ENCODE peak calls at places on chromosomes 2 and 18, in seven cellular contexts. Z is NCI-H510A treated with DMSO at 0.1 percent for 48 hours; P is NCI-H1105 treated with DMSO at 0.1 percent for 48 hours; A is stimulated activated CD4-positive, alpha-beta T cell treated with anti-CD3 and anti-CD28 coated beads, Interleukin-2, amount 100 ng/mL, for 48 hours; I is T-helper 1 cell; R is endothelial cell; C is NCI-H146. J is an unnamed sample.
A peak's percentile ranks its signal among the peaks of the same experiment; 100 is the strongest.

GRCh38 chr2:23636412-23636811 is 251.4 kb downstream of the KLHL29 start:
- DNase-seq in Z (no peak), P (no peak), A (no peak), I (no peak), R (peak; percentile 18), C (no peak), J (no peak)

GRCh38 chr2:16507655-16508054 is 158.0 kb downstream of the CYRIA start:
- DNase-seq in Z (no peak), P (no peak), A (no peak), I (no peak), R (no peak), C (no peak), J (no peak)

GRCh38 chr18:25896178-25896780 is 194.1 kb downstream of the SS18 start:
- DNase-seq in Z (peak; percentile 30), P (peak; percentile 39), A (peak; percentile 15), I (peak; percentile 1), R (peak; percentile 47), C (peak; percentile 14), J (peak; percentile 17)

GRCh38 chr2:127665267-127665893 is 9.9 kb downstream of the LIMS2 start:
- DNase-seq in Z (no peak), P (no peak), A (no peak), I (no peak), R (no peak), C (no peak), J (no peak)

GRCh38 chr2:44167908-44168683 is 579 bp upstream of the PPM1B start:
- DNase-seq in Z (peak; percentile 99), P (peak; percentile 100), A (peak; percentile 93), I (peak; percentile 98), R (peak; percentile 89), C (peak; percentile 100), J (peak; percentile 99)

GRCh38 chr2:215171151-215171550 is 32.7 kb upstream of the ABCA12 start:
- DNase-seq in Z (no peak), P (no peak), A (no peak), I (no peak), R (no peak), C (no peak), J (no peak)

GRCh38 chr2:195009202-195009601 is 647.8 kb upstream of the SLC39A10 start:
- DNase-seq in Z (no peak), P (no peak), A (no peak), I (no peak), R (no peak), C (no peak), J (no peak)

GRCh38 chr2:39736593-39736992 is 42.5 kb downstream of the THUMPD2 start:
- DNase-seq in Z (no peak), P (no peak), A (no peak), I (no peak), R (no peak), C (no peak), J (peak; percentile 69)

GRCh38 chr2:234998404-234999211 is 46.8 kb downstream of the SH3BP4 start:
- DNase-seq in Z (peak; percentile 63), P (no peak), A (no peak), I (no peak), R (no peak), C (no peak), J (no peak)

GRCh38 chr2:57314682-57315081 is 731.9 kb upstream of the VRK2 start:
- DNase-seq in Z (no peak), P (no peak), A (no peak), I (no peak), R (no peak), C (no peak), J (no peak)

GRCh38 chr2:217399288-217399687 is 539.4 kb upstream of the TNP1 start:
- DNase-seq in Z (no peak), P (no peak), A (no peak), I (no peak), R (no peak), C (no peak), J (peak; percentile 19)

GRCh38 chr2:58560531-58560930 is 319.4 kb upstream of the FANCL start:
- DNase-seq in Z (no peak), P (no peak), A (no peak), I (no peak), R (no peak), C (no peak), J (no peak)

GRCh38 chr2:128736689-128737545 is 418.2 kb upstream of the HS6ST1 start:
- DNase-seq in Z (peak; percentile 62), P (no peak), A (peak; percentile 63), I (peak; percentile 17), R (peak; percentile 92), C (peak; percentile 47), J (peak; percentile 45)

GRCh38 chr2:20052229-20052871 is 922 bp upstream of the LAPTM4A start:
- DNase-seq in Z (no peak), P (peak; percentile 56), A (no peak), I (no peak), R (no peak), C (no peak), J (no peak)

GRCh38 chr2:233620204-233620603 is 2.8 kb downstream of the UGT1A8 start:
- DNase-seq in Z (no peak), P (no peak), A (no peak), I (no peak), R (no peak), C (no peak), J (no peak)

GRCh38 chr2:119377266-119377972 is 10.6 kb downstream of the DBI start:
- DNase-seq in Z (no peak), P (no peak), A (no peak), I (no peak), R (no peak), C (no peak), J (no peak)

GRCh38 chr2:158753561-158754302 is 41.4 kb upstream of the DAPL1 start:
- DNase-seq in Z (peak; percentile 57), P (peak; percentile 50), A (peak; percentile 19), I (peak; percentile 18), R (peak; percentile 45), C (peak; percentile 58), J (peak; percentile 4)

GRCh38 chr2:155060906-155061305 is 362.4 kb downstream of the KCNJ3 start:
- DNase-seq in Z (no peak), P (no peak), A (no peak), I (no peak), R (no peak), C (no peak), J (no peak)

GRCh38 chr2:108477062-108477461 is 28.1 kb downstream of the GCC2 start:
- DNase-seq in Z (no peak), P (no peak), A (no peak), I (no peak), R (no peak), C (no peak), J (no peak)

GRCh38 chr18:55264108-55264507 is 304.8 kb upstream of the CCDC68 start:
- DNase-seq in Z (peak; percentile 29), P (peak; percentile 14), A (no peak), I (no peak), R (no peak), C (peak; percentile 37), J (no peak)

GRCh38 chr2:28067602-28068001 is 177.1 kb downstream of the BABAM2 start:
- DNase-seq in Z (no peak), P (no peak), A (no peak), I (no peak), R (no peak), C (no peak), J (no peak)

GRCh38 chr2:42934568-42935258 is 142.3 kb upstream of the HAAO start:
- DNase-seq in Z (no peak), P (no peak), A (no peak), I (no peak), R (no peak), C (no peak), J (no peak)

GRCh38 chr2:39140322-39140847 is 19.5 kb upstream of the SOS1 start:
- DNase-seq in Z (no peak), P (no peak), A (no peak), I (no peak), R (no peak), C (no peak), J (no peak)

GRCh38 chr2:222993920-222994650 is 57.9 kb upstream of the KCNE4 start:
- DNase-seq in Z (no peak), P (no peak), A (no peak), I (no peak), R (no peak), C (no peak), J (no peak)

GRCh38 chr18:12597775-12598174 is 60.1 kb downstream of the SPIRE1 start:
- DNase-seq in Z (no peak), P (no peak), A (no peak), I (no peak), R (no peak), C (no peak), J (peak; percentile 97)

GRCh38 chr2:128342550-128342949 is 23.9 kb upstream of the HS6ST1 start:
- DNase-seq in Z (no peak), P (no peak), A (no peak), I (no peak), R (no peak), C (no peak), J (no peak)

J was measured in HS-27A.